ENCODE peak calls at places on chromosomes 7 and 10, in six cellular contexts. T, C, H, L, N and Q are unnamed samples.

GRCh38 chr7:111424768-111425167 is 137.5 kb downstream of the IMMP2L start:
- DNase-seq in T (peak; percentile 27), C (no peak), H (no peak), L (no peak), N (no peak), Q (no peak)

GRCh38 chr10:87844837-87845623 is 18.3 kb downstream of the KLLN start:
- DNase-seq in T (peak; percentile 53), C (no peak), H (no peak), L (no peak), N (no peak), Q (no peak)

GRCh38 chr10:119103241-119103640 is 672 bp upstream of the DENND10 start:
- DNase-seq in T (no peak), C (no peak), H (no peak), L (no peak), N (no peak), Q (no peak)

GRCh38 chr10:45201271-45201670 is 114.1 kb downstream of the OR13A1 start:
- DNase-seq in T (no peak), C (no peak), H (no peak), L (no peak), N (no peak), Q (no peak)

GRCh38 chr7:4108951-4109350 is 573.1 kb upstream of the FOXK1 start:
- DNase-seq in T (no peak), C (no peak), H (no peak), L (no peak), N (no peak), Q (no peak)

GRCh38 chr7:322111-322671 is 32.2 kb downstream of the FOXL3 start:
- DNase-seq in T (peak; percentile 17), C (peak; percentile 71), H (peak; percentile 86), L (peak; percentile 46), N (no peak), Q (no peak)

GRCh38 chr7:120395526-120396019 is 122.6 kb downstream of the KCND2 start:
- DNase-seq in T (no peak), C (no peak), H (no peak), L (no peak), N (no peak), Q (no peak)

GRCh38 chr7:66779669-66780408 is 39.3 kb downstream of the RABGEF1 start:
- DNase-seq in T (peak; percentile 24), C (no peak), H (no peak), L (no peak), N (no peak), Q (no peak)

GRCh38 chr7:35869810-35870209 is 69.0 kb downstream of the SEPTIN7 start:
- DNase-seq in T (peak; percentile 36), C (no peak), H (no peak), L (no peak), N (peak; percentile 7), Q (peak; percentile 67)

GRCh38 chr10:85642421-85643170 is 724.0 kb downstream of the GRID1 start:
- DNase-seq in T (no peak), C (no peak), H (no peak), L (peak; percentile 47), N (no peak), Q (peak; percentile 66)

GRCh38 chr10:60141916-60142559 is 235.7 kb upstream of the CCDC6 start:
- DNase-seq in T (no peak), C (no peak), H (no peak), L (no peak), N (no peak), Q (no peak)

GRCh38 chr10:97788552-97789442 is 17.0 kb upstream of the SFRP5 start:
- DNase-seq in T (peak; percentile 28), C (peak; percentile 73), H (peak; percentile 55), L (no peak), N (no peak), Q (no peak)

GRCh38 chr10:60441515-60441914 is 51.8 kb upstream of the ANK3 start:
- DNase-seq in T (peak; percentile 63), C (no peak), H (no peak), L (no peak), N (no peak), Q (no peak)

GRCh38 chr7:6197801-6198551 is 74.4 kb downstream of the CYTH3 start:
- DNase-seq in T (no peak), C (no peak), H (no peak), L (no peak), N (no peak), Q (no peak)

GRCh38 chr10:78950656-78951587 is 117.8 kb upstream of the ZMIZ1 start:
- DNase-seq in T (no peak), C (no peak), H (no peak), L (no peak), N (no peak), Q (no peak)

GRCh38 chr7:81140206-81140605 is 221.4 kb upstream of the SEMA3C start:
- DNase-seq in T (no peak), C (no peak), H (no peak), L (no peak), N (no peak), Q (no peak)

GRCh38 chr10:95920798-95921426 is 13.1 kb downstream of the CC2D2B start:
- DNase-seq in T (no peak), C (no peak), H (no peak), L (no peak), N (no peak), Q (no peak)

GRCh38 chr7:137950263-137950621 is 51.6 kb downstream of the CREB3L2 start:
- DNase-seq in T (no peak), C (no peak), H (no peak), L (no peak), N (no peak), Q (no peak)

GRCh38 chr10:133420028-133420427 is 4.4 kb downstream of the SPRN start:
- DNase-seq in T (no peak), C (no peak), H (no peak), L (no peak), N (no peak), Q (no peak)

GRCh38 chr7:469591-469961 is 50.1 kb downstream of the PDGFA start:
- DNase-seq in T (no peak), C (no peak), H (peak; percentile 33), L (peak; percentile 16), N (no peak), Q (no peak)

GRCh38 chr7:42186181-42186580 is 50.8 kb downstream of the GLI3 start:
- DNase-seq in T (no peak), C (no peak), H (no peak), L (no peak), N (no peak), Q (no peak)

GRCh38 chr10:29569778-29570177 is 65.0 kb downstream of the SVIL start:
- DNase-seq in T (no peak), C (no peak), H (no peak), L (no peak), N (no peak), Q (no peak)
- TF ChIP-seq CTCF in T (no peak), C (no peak), H (no peak), L (no peak), N (no peak), Q (no peak)

GRCh38 chr7:33832326-33832725 is 73.0 kb upstream of the BMPER start:
- DNase-seq in T (no peak), C (no peak), H (no peak), L (no peak), N (no peak), Q (no peak)
- H3K4me3 ChIP-seq in T (no peak overlapping the region), C (no peak overlapping the region), H (no peak overlapping the region), L (no peak overlapping the region), N (no peak overlapping the region), Q (no peak overlapping the region)

DNA sequence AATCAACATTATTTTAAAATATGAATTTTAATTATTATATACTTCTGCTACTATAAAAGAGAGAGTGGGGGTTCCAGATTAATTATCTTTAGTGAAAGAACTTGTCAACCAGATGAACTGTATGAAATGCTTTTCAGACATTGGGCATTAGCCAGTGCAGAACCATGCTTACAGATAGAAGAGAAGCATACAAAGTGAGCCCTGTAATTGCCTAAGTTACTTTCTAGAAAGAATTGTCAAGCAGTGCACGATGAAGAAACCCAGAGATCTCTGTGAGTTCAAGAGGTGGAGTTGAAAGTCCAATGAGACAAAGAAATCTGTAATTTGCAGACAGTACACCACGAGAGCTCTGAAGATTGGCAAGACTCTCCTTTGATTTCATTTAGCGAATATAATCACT is 166.7 kb downstream of the CDC14C start:
- DNase-seq in T (no peak), C (no peak), H (no peak), L (no peak), N (no peak), Q (no peak)
- TF ChIP-seq CTCF in T (no peak), C (no peak), H (no peak), L (no peak), N (no peak), Q (no peak)

GRCh38 chr7:27198138-27198841 is 1.6 kb downstream of the HOXA13 start:
- DNase-seq in T (no peak), C (no peak), H (no peak), L (no peak), N (no peak), Q (no peak)

GRCh38 chr7:27199820-27200760 is at the start of gene HOXA13:
- DNase-seq in T (no peak), C (peak; percentile 83), H (no peak), L (no peak), N (no peak), Q (no peak)

GRCh38 chr7:27197137-27198042 is 2.5 kb downstream of the HOXA13 start:
- DNase-seq in T (no peak), C (no peak), H (no peak), L (no peak), N (no peak), Q (no peak)

GRCh38 chr7:27200761-27201230 is 905 bp upstream of the HOXA13 start:
- DNase-seq in T (no peak), C (no peak), H (no peak), L (no peak), N (no peak), Q (no peak)

GRCh38 chr7:27198871-27199801 is 755 bp downstream of the HOXA13 start:
- DNase-seq in T (no peak), C (no peak), H (no peak), L (no peak), N (no peak), Q (no peak)
- H3K4me3 ChIP-seq in T (no peak overlapping the region), C (peak overlapping the region; percentile 20), H (no peak overlapping the region), L (peak overlapping the region; percentile 35), N (no peak overlapping the region), Q (peak overlapping the region; percentile 60)

DNA sequence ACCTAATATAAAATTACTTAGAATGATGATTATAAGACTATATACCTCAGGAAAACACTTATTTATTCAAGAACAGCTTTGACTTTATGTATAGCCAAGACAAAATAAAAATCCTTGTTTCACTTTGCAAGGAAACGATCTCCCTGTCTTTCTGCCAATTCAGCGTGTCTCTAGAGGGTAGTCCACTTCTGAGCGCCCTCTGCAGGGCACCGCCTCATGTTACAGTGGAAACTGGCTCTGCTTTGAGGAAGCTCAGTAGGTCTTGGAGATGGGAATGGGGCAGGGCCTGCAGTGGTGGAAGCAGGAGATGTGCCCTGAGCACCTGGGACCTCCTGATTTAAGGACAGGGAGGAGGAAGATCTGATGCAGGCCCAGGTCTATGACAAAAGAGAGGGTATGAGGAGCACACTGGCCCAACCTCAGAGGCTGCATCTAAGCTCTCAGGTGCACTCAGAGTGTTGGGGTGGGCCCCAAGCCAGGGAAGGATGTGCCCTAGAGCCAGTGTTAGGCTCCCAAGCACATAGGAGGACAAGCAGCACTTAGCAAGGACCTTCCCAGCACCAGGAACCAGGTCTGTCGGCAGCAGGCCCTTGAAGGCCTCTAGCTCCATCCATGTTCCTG is 481.0 kb downstream of the TNS3 start:
- DNase-seq in T (peak; percentile 61), C (peak; percentile 46), H (no peak), L (peak; percentile 52), N (no peak), Q (no peak)
- TF ChIP-seq CTCF in T (peak; percentile 61), C (peak; percentile 68), H (peak; percentile 59), L (peak; percentile 35), N (peak; percentile 66), Q (peak; percentile 67)